ENCODE peak calls at places on chromosome 11, in seven cellular contexts. One of them, this sample, is unnamed.

GRCh38 chr11:114027941-114028340 is 31.6 kb upstream of the ZBTB16 start:
- DNase-seq in dorsolateral prefrontal cortex: no peak
- DNase-seq in gastrocnemius medialis: no peak
- DNase-seq in neural progenitor cell: no peak
- DNase-seq in substantia nigra: no peak
- DNase-seq in body of pancreas: no peak
- DNase-seq in CD4-positive, CD25-positive, alpha-beta regulatory T cell: no peak
- DNase-seq in this sample: no peak

GRCh38 chr11:9180784-9181183 is 84.4 kb downstream of the DENND5A start:
- DNase-seq in neural progenitor cell: no peak
- DNase-seq in CD4-positive, CD25-positive, alpha-beta regulatory T cell: no peak
- DNase-seq in body of pancreas: no peak
- DNase-seq in substantia nigra: no peak
- DNase-seq in dorsolateral prefrontal cortex: no peak
- DNase-seq in gastrocnemius medialis: no peak
- DNase-seq in this sample: no peak

GRCh38 chr11:38594881-38595280 is 1996.8 kb upstream of the RAG2 start:
- DNase-seq in body of pancreas: no peak
- DNase-seq in dorsolateral prefrontal cortex: no peak
- DNase-seq in neural progenitor cell: no peak
- DNase-seq in gastrocnemius medialis: no peak
- DNase-seq in CD4-positive, CD25-positive, alpha-beta regulatory T cell: no peak
- DNase-seq in substantia nigra: no peak
- DNase-seq in this sample: no peak

GRCh38 chr11:11558352-11558751 is 63.5 kb downstream of the GALNT18 start:
- DNase-seq in CD4-positive, CD25-positive, alpha-beta regulatory T cell: no peak
- DNase-seq in substantia nigra: no peak
- DNase-seq in body of pancreas: no peak
- DNase-seq in gastrocnemius medialis: no peak
- DNase-seq in neural progenitor cell: no peak
- DNase-seq in dorsolateral prefrontal cortex: no peak
- DNase-seq in this sample: no peak

GRCh38 chr11:43830928-43831440 is 49.6 kb upstream of the ALKBH3 start:
- DNase-seq in neural progenitor cell: no peak
- DNase-seq in CD4-positive, CD25-positive, alpha-beta regulatory T cell: peak
- DNase-seq in dorsolateral prefrontal cortex: no peak
- DNase-seq in substantia nigra: peak
- DNase-seq in body of pancreas: peak
- DNase-seq in gastrocnemius medialis: peak
- DNase-seq in this sample: no peak

GRCh38 chr11:19869466-19869865 is 156.8 kb downstream of the NAV2 start:
- DNase-seq in dorsolateral prefrontal cortex: no peak
- DNase-seq in gastrocnemius medialis: no peak
- DNase-seq in neural progenitor cell: no peak
- DNase-seq in substantia nigra: no peak
- DNase-seq in CD4-positive, CD25-positive, alpha-beta regulatory T cell: no peak
- DNase-seq in body of pancreas: peak
- DNase-seq in this sample: no peak

GRCh38 chr11:23112987-23113886 is 253.0 kb upstream of the CCDC179 start:
- DNase-seq in CD4-positive, CD25-positive, alpha-beta regulatory T cell: peak
- DNase-seq in neural progenitor cell: peak
- DNase-seq in dorsolateral prefrontal cortex: no peak
- DNase-seq in substantia nigra: no peak
- DNase-seq in gastrocnemius medialis: no peak
- DNase-seq in body of pancreas: peak
- DNase-seq in this sample: peak

GRCh38 chr11:70468256-70469230 is 70.2 kb downstream of the CTTN start:
- DNase-seq in dorsolateral prefrontal cortex: no peak
- DNase-seq in neural progenitor cell: no peak
- DNase-seq in body of pancreas: no peak
- DNase-seq in substantia nigra: no peak
- DNase-seq in gastrocnemius medialis: no peak
- DNase-seq in CD4-positive, CD25-positive, alpha-beta regulatory T cell: no peak
- DNase-seq in this sample: no peak

GRCh38 chr11:75946531-75947530 is 131.8 kb downstream of the UVRAG start:
- DNase-seq in dorsolateral prefrontal cortex: no peak
- DNase-seq in body of pancreas: peak
- DNase-seq in substantia nigra: no peak
- DNase-seq in gastrocnemius medialis: peak
- DNase-seq in neural progenitor cell: peak
- DNase-seq in CD4-positive, CD25-positive, alpha-beta regulatory T cell: no peak
- DNase-seq in this sample: no peak

GRCh38 chr11:28834877-28835276 is 726.7 kb downstream of the METTL15 start:
- DNase-seq in neural progenitor cell: no peak
- DNase-seq in substantia nigra: no peak
- DNase-seq in gastrocnemius medialis: no peak
- DNase-seq in CD4-positive, CD25-positive, alpha-beta regulatory T cell: no peak
- DNase-seq in body of pancreas: no peak
- DNase-seq in dorsolateral prefrontal cortex: no peak
- DNase-seq in this sample: no peak

GRCh38 chr11:95671768-95672167 is 117.8 kb downstream of the FAM76B start:
- DNase-seq in gastrocnemius medialis: no peak
- DNase-seq in dorsolateral prefrontal cortex: no peak
- DNase-seq in neural progenitor cell: no peak
- DNase-seq in CD4-positive, CD25-positive, alpha-beta regulatory T cell: no peak
- DNase-seq in body of pancreas: no peak
- DNase-seq in substantia nigra: no peak
- DNase-seq in this sample: no peak

GRCh38 chr11:69521461-69521860 is 40.0 kb downstream of the LINC01488 start:
- DNase-seq in gastrocnemius medialis: no peak
- DNase-seq in CD4-positive, CD25-positive, alpha-beta regulatory T cell: no peak
- DNase-seq in substantia nigra: no peak
- DNase-seq in body of pancreas: no peak
- DNase-seq in neural progenitor cell: no peak
- DNase-seq in dorsolateral prefrontal cortex: no peak
- DNase-seq in this sample: no peak

GRCh38 chr11:54558919-54559318 is 44.9 kb downstream of the OR4C46 start:
- DNase-seq in substantia nigra: no peak
- DNase-seq in neural progenitor cell: no peak
- DNase-seq in gastrocnemius medialis: no peak
- DNase-seq in CD4-positive, CD25-positive, alpha-beta regulatory T cell: no peak
- DNase-seq in body of pancreas: no peak
- DNase-seq in dorsolateral prefrontal cortex: no peak
- DNase-seq in this sample: peak

GRCh38 chr11:108497317-108498045 is 703 bp downstream of the POGLUT3 start:
- DNase-seq in dorsolateral prefrontal cortex: peak
- DNase-seq in substantia nigra: peak
- DNase-seq in body of pancreas: peak
- DNase-seq in gastrocnemius medialis: peak
- DNase-seq in neural progenitor cell: peak
- DNase-seq in CD4-positive, CD25-positive, alpha-beta regulatory T cell: peak
- DNase-seq in this sample: peak

GRCh38 chr11:8757533-8757932 is 74.9 kb downstream of the RPL27A start:
- DNase-seq in gastrocnemius medialis: no peak
- DNase-seq in neural progenitor cell: no peak
- DNase-seq in substantia nigra: no peak
- DNase-seq in dorsolateral prefrontal cortex: no peak
- DNase-seq in body of pancreas: no peak
- DNase-seq in CD4-positive, CD25-positive, alpha-beta regulatory T cell: no peak
- DNase-seq in this sample: no peak

GRCh38 chr11:69870772-69871171 is 51.6 kb upstream of the FGF3 start:
- DNase-seq in body of pancreas: no peak
- DNase-seq in substantia nigra: no peak
- DNase-seq in neural progenitor cell: no peak
- DNase-seq in CD4-positive, CD25-positive, alpha-beta regulatory T cell: no peak
- DNase-seq in gastrocnemius medialis: no peak
- DNase-seq in dorsolateral prefrontal cortex: no peak
- DNase-seq in this sample: no peak

GRCh38 chr11:12846766-12847615 is 162.1 kb upstream of the RASSF10 start:
- DNase-seq in CD4-positive, CD25-positive, alpha-beta regulatory T cell: no peak
- DNase-seq in neural progenitor cell: no peak
- DNase-seq in body of pancreas: peak
- DNase-seq in substantia nigra: no peak
- DNase-seq in gastrocnemius medialis: no peak
- DNase-seq in dorsolateral prefrontal cortex: no peak
- DNase-seq in this sample: no peak
- H3K27ac ChIP-seq in CD4-positive, CD25-positive, alpha-beta regulatory T cell: no peak
- H3K27ac ChIP-seq in neural progenitor cell: peak
- H3K27ac ChIP-seq in body of pancreas: peak
- H3K27ac ChIP-seq in substantia nigra: no peak
- H3K27ac ChIP-seq in gastrocnemius medialis: peak
- H3K27ac ChIP-seq in dorsolateral prefrontal cortex: no peak
- H3K27ac ChIP-seq in this sample: no peak

GRCh38 chr11:13315517-13316432 is 38.2 kb downstream of the BMAL1 start:
- DNase-seq in gastrocnemius medialis: no peak
- DNase-seq in substantia nigra: no peak
- DNase-seq in body of pancreas: no peak
- DNase-seq in CD4-positive, CD25-positive, alpha-beta regulatory T cell: no peak
- DNase-seq in neural progenitor cell: no peak
- DNase-seq in dorsolateral prefrontal cortex: no peak
- DNase-seq in this sample: no peak

GRCh38 chr11:13314676-13315394 is 37.2 kb downstream of the BMAL1 start:
- DNase-seq in substantia nigra: no peak
- DNase-seq in gastrocnemius medialis: no peak
- DNase-seq in dorsolateral prefrontal cortex: no peak
- DNase-seq in CD4-positive, CD25-positive, alpha-beta regulatory T cell: no peak
- DNase-seq in neural progenitor cell: peak
- DNase-seq in body of pancreas: no peak
- DNase-seq in this sample: no peak

GRCh38 chr11:13310443-13310842 is 32.9 kb downstream of the BMAL1 start:
- DNase-seq in dorsolateral prefrontal cortex: no peak
- DNase-seq in body of pancreas: no peak
- DNase-seq in neural progenitor cell: no peak
- DNase-seq in substantia nigra: no peak
- DNase-seq in CD4-positive, CD25-positive, alpha-beta regulatory T cell: no peak
- DNase-seq in gastrocnemius medialis: no peak
- DNase-seq in this sample: no peak

GRCh38 chr11:13311570-13311969 is 34.0 kb downstream of the BMAL1 start:
- DNase-seq in CD4-positive, CD25-positive, alpha-beta regulatory T cell: no peak
- DNase-seq in neural progenitor cell: no peak
- DNase-seq in dorsolateral prefrontal cortex: no peak
- DNase-seq in gastrocnemius medialis: no peak
- DNase-seq in substantia nigra: no peak
- DNase-seq in body of pancreas: no peak
- DNase-seq in this sample: no peak

DNA sequence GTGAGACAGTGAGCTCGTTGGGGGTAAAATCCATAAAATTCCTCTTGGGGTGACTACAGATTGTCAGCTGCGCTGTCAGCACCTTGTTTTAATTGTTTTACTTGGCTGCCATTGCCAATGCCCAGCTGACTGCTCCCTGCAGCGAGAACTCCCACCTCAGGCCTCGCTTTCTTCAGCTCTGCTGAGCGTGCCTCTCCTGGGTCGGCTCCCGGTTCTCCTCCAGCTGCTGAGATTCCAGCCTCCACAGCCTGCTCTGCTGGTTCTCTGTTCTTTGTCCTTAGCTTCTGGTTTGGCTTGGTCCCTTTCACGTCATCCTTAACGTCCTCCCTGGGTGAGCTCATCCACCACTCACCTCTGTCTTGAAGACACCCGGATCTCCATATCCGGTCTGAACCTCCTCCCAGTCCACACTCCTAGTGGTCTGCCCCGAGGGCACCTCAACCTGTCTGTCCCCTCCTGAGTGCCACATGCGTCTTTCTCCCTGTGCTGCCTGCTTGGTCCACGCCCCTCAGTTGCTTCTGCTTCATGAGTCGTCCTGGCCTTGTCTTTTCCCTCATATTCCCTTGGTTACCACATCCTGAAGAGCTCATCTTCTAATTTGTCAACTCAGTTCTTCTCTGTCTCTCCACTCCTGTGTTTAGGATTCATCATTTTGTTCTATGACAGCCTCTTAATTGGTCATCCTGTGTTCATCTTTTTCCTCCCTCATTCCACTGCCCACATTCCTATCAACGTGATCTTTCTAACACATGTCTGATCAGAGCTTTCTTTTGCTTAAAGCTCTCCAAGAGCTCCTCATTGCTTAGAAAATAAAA is 35.6 kb downstream of the BMAL1 start:
- DNase-seq in CD4-positive, CD25-positive, alpha-beta regulatory T cell: no peak
- DNase-seq in gastrocnemius medialis: no peak
- DNase-seq in body of pancreas: no peak
- DNase-seq in substantia nigra: no peak
- DNase-seq in neural progenitor cell: no peak
- DNase-seq in dorsolateral prefrontal cortex: no peak
- DNase-seq in this sample: no peak
- H3K27ac ChIP-seq in CD4-positive, CD25-positive, alpha-beta regulatory T cell: no peak
- H3K27ac ChIP-seq in gastrocnemius medialis: no peak
- H3K27ac ChIP-seq in body of pancreas: no peak
- H3K27ac ChIP-seq in substantia nigra: no peak
- H3K27ac ChIP-seq in neural progenitor cell: no peak
- H3K27ac ChIP-seq in dorsolateral prefrontal cortex: peak
- H3K27ac ChIP-seq in this sample: no peak

GRCh38 chr11:86559311-86559945 is 113.0 kb downstream of the ME3 start:
- DNase-seq in substantia nigra: no peak
- DNase-seq in CD4-positive, CD25-positive, alpha-beta regulatory T cell: no peak
- DNase-seq in gastrocnemius medialis: no peak
- DNase-seq in dorsolateral prefrontal cortex: no peak
- DNase-seq in body of pancreas: no peak
- DNase-seq in neural progenitor cell: no peak
- DNase-seq in this sample: no peak
- H3K27ac ChIP-seq in substantia nigra: no peak
- H3K27ac ChIP-seq in CD4-positive, CD25-positive, alpha-beta regulatory T cell: no peak
- H3K27ac ChIP-seq in gastrocnemius medialis: peak
- H3K27ac ChIP-seq in dorsolateral prefrontal cortex: no peak
- H3K27ac ChIP-seq in body of pancreas: no peak
- H3K27ac ChIP-seq in neural progenitor cell: no peak
- H3K27ac ChIP-seq in this sample: no peak

DNA sequence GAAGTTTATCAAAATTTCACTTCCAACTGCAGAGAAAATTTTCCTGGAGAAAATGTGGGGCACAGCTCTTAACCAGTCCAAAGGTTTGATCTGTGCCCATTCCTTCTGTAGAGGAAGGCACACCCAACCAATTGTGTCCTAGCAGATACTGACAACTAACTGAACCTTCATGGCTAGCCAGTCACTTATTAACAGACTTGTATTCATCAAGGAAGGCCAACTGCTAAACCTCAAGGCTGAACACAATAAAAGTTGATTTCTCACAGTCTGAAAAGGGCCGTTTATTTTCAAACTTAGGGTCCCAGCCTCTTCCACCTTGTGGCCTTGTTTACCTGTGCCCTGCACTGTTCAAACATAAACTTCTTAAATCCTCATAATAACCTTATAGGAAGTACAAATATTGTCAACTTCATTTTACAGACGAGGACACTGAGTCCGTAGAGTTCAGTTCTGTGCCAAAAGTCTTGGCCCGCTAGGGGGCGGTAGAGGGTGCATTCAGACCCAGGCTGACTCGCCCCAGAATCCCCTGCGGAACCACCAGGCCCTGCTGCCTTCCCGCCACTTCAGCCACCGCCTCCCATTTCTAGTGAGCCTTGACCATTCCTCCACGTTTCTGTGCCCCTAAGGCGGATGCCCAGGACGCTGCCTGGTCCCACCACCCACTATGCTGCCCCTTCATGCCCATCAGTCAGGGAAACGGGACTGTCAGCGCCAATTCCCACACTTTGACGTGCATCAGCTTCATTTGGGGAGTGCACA is 19.3 kb downstream of the SYT13 start:
- DNase-seq in gastrocnemius medialis: no peak
- DNase-seq in dorsolateral prefrontal cortex: no peak
- DNase-seq in body of pancreas: no peak
- DNase-seq in neural progenitor cell: peak
- DNase-seq in substantia nigra: no peak
- DNase-seq in CD4-positive, CD25-positive, alpha-beta regulatory T cell: no peak
- DNase-seq in this sample: peak
- H3K27ac ChIP-seq in gastrocnemius medialis: no peak
- H3K27ac ChIP-seq in dorsolateral prefrontal cortex: peak
- H3K27ac ChIP-seq in body of pancreas: no peak
- H3K27ac ChIP-seq in neural progenitor cell: no peak
- H3K27ac ChIP-seq in substantia nigra: no peak
- H3K27ac ChIP-seq in CD4-positive, CD25-positive, alpha-beta regulatory T cell: no peak
- H3K27ac ChIP-seq in this sample: no peak

This sample was measured in Karpas-422.